ENCODE peak calls at places on chromosomes 4 and X, in four cellular contexts. One of them, this sample, is unnamed.
A peak's percentile ranks its signal among the peaks of the same experiment; 100 is the strongest.

GRCh38 chrX:56068274-56068758 is 163.8 kb upstream of the KLF8 start:
- DNase-seq in suprapubic skin: no peak
- DNase-seq in OCI-LY7: no peak
- DNase-seq in MM.1S: peak; percentile 75
- DNase-seq in this sample: no peak

GRCh38 chr4:46931981-46932380 is 22.9 kb upstream of the COX7B2 start:
- DNase-seq in MM.1S: peak; percentile 53
- DNase-seq in OCI-LY7: peak; percentile 14
- DNase-seq in suprapubic skin: no peak
- DNase-seq in this sample: peak; percentile 51

GRCh38 chr4:155582971-155583437 is 83.6 kb upstream of the GUCY1A1 start:
- DNase-seq in suprapubic skin: no peak
- DNase-seq in OCI-LY7: no peak
- DNase-seq in MM.1S: no peak
- DNase-seq in this sample: no peak

GRCh38 chrX:2710041-2710471 is 19.0 kb downstream of the CD99 start:
- DNase-seq in OCI-LY7: no peak
- DNase-seq in suprapubic skin: peak; percentile 76
- DNase-seq in MM.1S: no peak
- DNase-seq in this sample: peak; percentile 17

GRCh38 chr4:37693030-37693429 is 6.9 kb upstream of the RELL1 start:
- DNase-seq in suprapubic skin: no peak
- DNase-seq in MM.1S: no peak
- DNase-seq in OCI-LY7: no peak
- DNase-seq in this sample: no peak

GRCh38 chr4:122855491-122855890 is 28.9 kb downstream of the FGF2 start:
- DNase-seq in OCI-LY7: peak; percentile 5
- DNase-seq in suprapubic skin: no peak
- DNase-seq in MM.1S: peak; percentile 8
- DNase-seq in this sample: no peak

GRCh38 chr4:139154952-139155557 is 22.0 kb downstream of the ELF2 start:
- DNase-seq in suprapubic skin: no peak
- DNase-seq in MM.1S: no peak
- DNase-seq in OCI-LY7: no peak
- DNase-seq in this sample: no peak

GRCh38 chrX:69192603-69193002 is 27.4 kb upstream of the PJA1 start:
- DNase-seq in suprapubic skin: no peak
- DNase-seq in MM.1S: no peak
- DNase-seq in OCI-LY7: no peak
- DNase-seq in this sample: no peak

GRCh38 chrX:56793533-56794320 is 64.7 kb downstream of the NBDY start:
- DNase-seq in OCI-LY7: no peak
- DNase-seq in suprapubic skin: peak; percentile 38
- DNase-seq in MM.1S: no peak
- DNase-seq in this sample: no peak

GRCh38 chr4:71709961-71710360 is 73.9 kb downstream of the GC start:
- DNase-seq in suprapubic skin: no peak
- DNase-seq in MM.1S: no peak
- DNase-seq in OCI-LY7: no peak
- DNase-seq in this sample: peak; percentile 17

GRCh38 chrX:103254171-103254824 is 657 bp downstream of the TCEAL8 start:
- DNase-seq in suprapubic skin: no peak
- DNase-seq in OCI-LY7: peak; percentile 73
- DNase-seq in MM.1S: peak; percentile 37
- DNase-seq in this sample: peak; percentile 65

GRCh38 chr4:38529189-38530115 is 134.5 kb upstream of the KLF3 start:
- DNase-seq in suprapubic skin: no peak
- DNase-seq in OCI-LY7: peak; percentile 61
- DNase-seq in MM.1S: no peak
- DNase-seq in this sample: peak; percentile 76

GRCh38 chrX:771536-771935 is 140.9 kb downstream of the SHOX start:
- DNase-seq in MM.1S: no peak
- DNase-seq in OCI-LY7: no peak
- DNase-seq in suprapubic skin: no peak
- DNase-seq in this sample: no peak

GRCh38 chr4:106238819-106239420 is 77.1 kb downstream of the TBCK start:
- DNase-seq in OCI-LY7: peak; percentile 38
- DNase-seq in suprapubic skin: no peak
- DNase-seq in MM.1S: peak; percentile 41
- DNase-seq in this sample: no peak

GRCh38 chrX:20347486-20347885 is 80.8 kb upstream of the RPS6KA3 start:
- DNase-seq in OCI-LY7: no peak
- DNase-seq in MM.1S: no peak
- DNase-seq in suprapubic skin: no peak
- DNase-seq in this sample: no peak

GRCh38 chr4:10173754-10174749 is 57.5 kb upstream of the WDR1 start:
- DNase-seq in MM.1S: no peak
- DNase-seq in OCI-LY7: no peak
- DNase-seq in suprapubic skin: no peak
- DNase-seq in this sample: no peak

GRCh38 chr4:155967098-155967497 is 13.4 kb upstream of the CTSO start:
- DNase-seq in MM.1S: no peak
- DNase-seq in suprapubic skin: no peak
- DNase-seq in OCI-LY7: no peak
- DNase-seq in this sample: no peak

GRCh38 chrX:100635989-100636320 is 651 bp downstream of the TSPAN6 start:
- DNase-seq in OCI-LY7: no peak
- DNase-seq in suprapubic skin: no peak
- DNase-seq in MM.1S: no peak
- DNase-seq in this sample: no peak

GRCh38 chr4:137638934-137639333 is 106.6 kb upstream of the PCDH18 start:
- DNase-seq in MM.1S: peak; percentile 27
- DNase-seq in suprapubic skin: no peak
- DNase-seq in OCI-LY7: no peak
- DNase-seq in this sample: no peak

GRCh38 chr4:52059372-52059771 is 8.3 kb downstream of the SPATA18 start:
- DNase-seq in OCI-LY7: no peak
- DNase-seq in MM.1S: no peak
- DNase-seq in suprapubic skin: no peak
- DNase-seq in this sample: peak; percentile 76

GRCh38 chr4:159765402-159765801 is 662.5 kb downstream of the RAPGEF2 start:
- DNase-seq in suprapubic skin: no peak
- DNase-seq in MM.1S: no peak
- DNase-seq in OCI-LY7: no peak
- DNase-seq in this sample: no peak

GRCh38 chrX:134938682-134939081 is 52.1 kb upstream of the SMIM10 start:
- DNase-seq in OCI-LY7: no peak
- DNase-seq in MM.1S: no peak
- DNase-seq in suprapubic skin: no peak
- DNase-seq in this sample: no peak

GRCh38 chr4:26410385-26411293 is 79.6 kb downstream of the CCKAR start:
- DNase-seq in suprapubic skin: no peak
- DNase-seq in OCI-LY7: peak; percentile 65
- DNase-seq in MM.1S: peak; percentile 49
- DNase-seq in this sample: no peak

GRCh38 chr4:113407409-113407808 is 354.1 kb downstream of the CAMK2D start:
- DNase-seq in OCI-LY7: peak; percentile 11
- DNase-seq in suprapubic skin: no peak
- DNase-seq in MM.1S: no peak
- DNase-seq in this sample: no peak

GRCh38 chrX:120428309-120428708 is 40.8 kb downstream of the LAMP2 start:
- DNase-seq in suprapubic skin: no peak
- DNase-seq in OCI-LY7: no peak
- DNase-seq in MM.1S: no peak
- DNase-seq in this sample: peak; percentile 7

GRCh38 chr4:40570348-40571077 is 59.2 kb downstream of the RBM47 start:
- DNase-seq in OCI-LY7: no peak
- DNase-seq in suprapubic skin: no peak
- DNase-seq in MM.1S: no peak
- DNase-seq in this sample: no peak

GRCh38 chr4:123497328-123497727 is 100.7 kb downstream of the SPRY1 start:
- DNase-seq in suprapubic skin: no peak
- DNase-seq in OCI-LY7: no peak
- DNase-seq in MM.1S: no peak
- DNase-seq in this sample: no peak

GRCh38 chrX:121570072-121570841 is 522.8 kb downstream of the GLUD2 start:
- DNase-seq in suprapubic skin: no peak
- DNase-seq in MM.1S: no peak
- DNase-seq in OCI-LY7: no peak
- DNase-seq in this sample: no peak

GRCh38 chr4:27057053-27057452 is 196.4 kb downstream of the STIM2 start:
- DNase-seq in OCI-LY7: no peak
- DNase-seq in suprapubic skin: no peak
- DNase-seq in MM.1S: no peak
- DNase-seq in this sample: peak; percentile 44

GRCh38 chr4:96486563-96486962 is 646.7 kb downstream of the PDHA2 start:
- DNase-seq in MM.1S: no peak
- DNase-seq in OCI-LY7: no peak
- DNase-seq in suprapubic skin: no peak
- DNase-seq in this sample: no peak

DNA sequence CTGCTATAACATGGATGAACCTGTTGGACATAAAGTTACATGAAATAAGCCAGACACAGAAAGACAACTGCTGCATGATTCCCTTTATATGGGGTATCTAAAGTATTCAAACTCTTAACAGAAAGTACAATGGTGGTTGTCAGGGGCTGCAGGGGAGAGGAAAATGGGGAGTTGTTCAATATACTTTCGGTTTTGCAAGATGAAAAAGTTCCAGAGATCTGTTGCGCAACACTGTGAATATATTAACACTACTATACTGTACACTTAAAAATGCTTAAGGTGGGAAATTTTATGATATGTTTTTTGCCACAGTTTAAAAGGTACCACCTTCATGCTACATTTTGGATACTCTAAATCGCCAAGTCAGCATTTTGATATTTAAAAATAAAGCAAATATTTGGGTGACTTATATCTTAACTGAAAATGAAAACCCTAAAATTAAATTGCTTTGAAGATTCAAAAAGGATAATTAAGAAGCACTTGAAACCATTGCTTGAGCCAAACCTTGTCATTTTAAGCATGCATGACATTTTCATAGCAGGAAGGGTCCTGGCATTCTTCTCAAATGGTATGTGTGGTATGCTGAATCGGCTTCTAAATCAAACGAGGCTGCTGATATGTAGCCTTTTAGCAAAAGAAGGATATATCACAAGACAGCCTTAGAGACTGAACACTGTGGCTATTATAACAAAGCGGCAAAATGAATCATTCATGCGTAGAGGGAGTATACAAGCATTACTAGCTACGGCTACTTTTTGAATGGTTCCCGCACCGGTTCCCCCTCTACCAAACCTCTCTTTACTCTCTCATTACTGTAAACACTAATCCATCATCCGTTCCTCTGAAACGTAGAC is 607.1 kb upstream of the DIPK2B start:
- DNase-seq in suprapubic skin: no peak
- DNase-seq in OCI-LY7: no peak
- DNase-seq in MM.1S: no peak
- DNase-seq in this sample: no peak
- H3K4me3 ChIP-seq in suprapubic skin: peak overlapping the region; percentile 5
- H3K4me3 ChIP-seq in OCI-LY7: no peak overlapping the region
- H3K4me3 ChIP-seq in MM.1S: no peak overlapping the region
- H3K4me3 ChIP-seq in this sample: no peak overlapping the region

GRCh38 chr4:57013529-57014120 is 34.9 kb downstream of the POLR2B start:
- DNase-seq in OCI-LY7: no peak
- DNase-seq in suprapubic skin: no peak
- DNase-seq in MM.1S: no peak
- DNase-seq in this sample: peak; percentile 7

GRCh38 chr4:57020467-57021101 is 41.9 kb downstream of the POLR2B start:
- DNase-seq in OCI-LY7: no peak
- DNase-seq in suprapubic skin: no peak
- DNase-seq in MM.1S: no peak
- DNase-seq in this sample: no peak

GRCh38 chr4:57023104-57023503 is 44.4 kb downstream of the POLR2B start:
- DNase-seq in OCI-LY7: no peak
- DNase-seq in suprapubic skin: no peak
- DNase-seq in MM.1S: no peak
- DNase-seq in this sample: no peak

DNA sequence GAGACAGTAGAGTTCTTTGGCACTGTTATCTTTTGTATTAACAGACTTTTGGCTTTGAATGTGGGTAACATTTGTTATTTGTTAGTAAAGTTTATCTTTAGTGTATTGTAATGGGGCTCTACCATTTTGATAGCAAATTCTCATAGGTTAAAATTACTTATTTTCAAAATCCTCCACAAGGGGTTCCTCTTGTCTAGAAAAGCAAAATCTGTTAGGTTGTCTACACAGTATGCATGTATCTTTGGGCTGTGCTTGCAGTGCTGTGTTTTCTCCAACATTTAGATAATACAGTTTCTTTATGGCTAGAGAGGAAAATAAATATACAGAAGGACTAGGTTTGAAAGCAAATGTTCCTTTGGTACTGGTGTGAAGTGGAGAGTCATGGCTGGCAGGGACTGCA is 40.2 kb downstream of the POLR2B start:
- DNase-seq in OCI-LY7: no peak
- DNase-seq in MM.1S: no peak
- DNase-seq in suprapubic skin: no peak
- DNase-seq in this sample: no peak
- H3K36me3 ChIP-seq in OCI-LY7: peaks cover 95% of the 10 kb centered on the region
- H3K36me3 ChIP-seq in MM.1S: peaks cover 15% of the 10 kb centered on the region
- H3K36me3 ChIP-seq in suprapubic skin: peaks cover 86% of the 10 kb centered on the region
- H3K36me3 ChIP-seq in this sample: peaks cover 7% of the 10 kb centered on the region

GRCh38 chrX:107429090-107429489 is 20.4 kb upstream of the FRMPD3 start:
- DNase-seq in suprapubic skin: no peak
- DNase-seq in MM.1S: peak; percentile 50
- DNase-seq in OCI-LY7: peak; percentile 53
- DNase-seq in this sample: no peak
- TF ChIP-seq CTCF in suprapubic skin: no peak
- TF ChIP-seq CTCF in MM.1S: peak; percentile 50
- TF ChIP-seq CTCF in OCI-LY7: peak; percentile 64
- TF ChIP-seq CTCF in this sample: no peak

DNA sequence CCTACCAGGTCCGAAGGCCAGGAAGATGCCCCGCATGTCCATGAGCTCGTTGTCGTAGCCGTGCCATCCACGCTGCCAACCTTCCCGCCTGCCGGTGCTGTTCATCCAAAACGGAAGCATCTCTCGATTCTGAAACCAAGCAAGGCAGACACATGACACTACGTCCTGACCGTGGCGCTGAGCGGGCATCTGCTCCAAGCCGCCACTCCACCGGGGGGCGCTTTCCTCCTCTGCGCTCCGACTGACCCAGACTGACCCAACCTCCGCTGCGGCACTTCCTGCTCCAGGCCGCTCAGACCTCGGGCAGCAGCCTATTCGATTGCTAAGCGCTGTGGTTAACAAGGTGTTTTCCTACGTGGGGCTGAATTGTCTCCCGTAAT is 120.4 kb downstream of the ENPP6 start:
- DNase-seq in suprapubic skin: peak; percentile 78
- DNase-seq in OCI-LY7: no peak
- DNase-seq in MM.1S: no peak
- DNase-seq in this sample: peak; percentile 58
- H3K4me3 ChIP-seq in suprapubic skin: peak overlapping the region; percentile 44
- H3K4me3 ChIP-seq in OCI-LY7: no peak overlapping the region
- H3K4me3 ChIP-seq in MM.1S: no peak overlapping the region
- H3K4me3 ChIP-seq in this sample: no peak overlapping the region